ENCODE peak calls at places on chromosomes 7 and 10, in six cellular contexts. I is fibroblast of lung, H is GM12865, W is astrocyte, Y is DND-41, T is cardiac muscle cell. M is an unnamed sample.

GRCh38 chr7:130990178-130990832 is 256.3 kb upstream of the KLF14 start:
- DNase-seq in I (no peak), H (no peak), W (no peak), Y (no peak), T (no peak), M (no peak)

GRCh38 chr7:157519798-157520244 is 183.0 kb downstream of the DNAJB6 start:
- DNase-seq in I (no peak), H (peak), W (no peak), Y (no peak), T (no peak), M (no peak)

GRCh38 chr7:44959433-44959951 is 19.3 kb downstream of the MYO1G start:
- DNase-seq in I (no peak), H (peak), W (no peak), Y (no peak), T (no peak), M (peak)

GRCh38 chr7:88318196-88318595 is 11.5 kb upstream of the STEAP4 start:
- DNase-seq in I (no peak), H (no peak), W (no peak), Y (no peak), T (no peak), M (no peak)

GRCh38 chr7:13293264-13294002 is 606.0 kb downstream of the ARL4A start:
- DNase-seq in I (no peak), H (no peak), W (peak), Y (no peak), T (no peak), M (no peak)

GRCh38 chr10:118908487-118909280 is 120.8 kb upstream of the NANOS1 start:
- DNase-seq in I (no peak), H (no peak), W (no peak), Y (no peak), T (no peak), M (no peak)

GRCh38 chr10:30818010-30818660 is 188.6 kb upstream of the LYZL2 start:
- DNase-seq in I (peak), H (peak), W (peak), Y (no peak), T (peak), M (no peak)

GRCh38 chr10:91013985-91014384 is 93.1 kb upstream of the ANKRD1 start:
- DNase-seq in I (no peak), H (no peak), W (no peak), Y (no peak), T (no peak), M (no peak)

GRCh38 chr10:21757601-21757901 is 223.5 kb downstream of the MLLT10 start:
- DNase-seq in I (peak), H (no peak), W (no peak), Y (no peak), T (peak), M (no peak)

GRCh38 chr10:103616705-103617361 is 123.3 kb downstream of the NEURL1 start:
- DNase-seq in I (peak), H (no peak), W (no peak), Y (no peak), T (no peak), M (no peak)

GRCh38 chr7:109844362-109844761 is 1246.6 kb upstream of the LRRN3 start:
- DNase-seq in I (peak), H (peak), W (no peak), Y (peak), T (peak), M (peak)

GRCh38 chr10:8543361-8544056 is 489.0 kb downstream of the GATA3 start:
- DNase-seq in I (no peak), H (no peak), W (no peak), Y (peak), T (no peak), M (peak)

GRCh38 chr7:96970739-96971138 is 34.6 kb upstream of the DLX6 start:
- DNase-seq in I (no peak), H (no peak), W (no peak), Y (no peak), T (no peak), M (no peak)
- H3K4me3 ChIP-seq in I (no peak), H (no peak), W (no peak), Y (no peak), T (no peak), M (no peak)

DNA sequence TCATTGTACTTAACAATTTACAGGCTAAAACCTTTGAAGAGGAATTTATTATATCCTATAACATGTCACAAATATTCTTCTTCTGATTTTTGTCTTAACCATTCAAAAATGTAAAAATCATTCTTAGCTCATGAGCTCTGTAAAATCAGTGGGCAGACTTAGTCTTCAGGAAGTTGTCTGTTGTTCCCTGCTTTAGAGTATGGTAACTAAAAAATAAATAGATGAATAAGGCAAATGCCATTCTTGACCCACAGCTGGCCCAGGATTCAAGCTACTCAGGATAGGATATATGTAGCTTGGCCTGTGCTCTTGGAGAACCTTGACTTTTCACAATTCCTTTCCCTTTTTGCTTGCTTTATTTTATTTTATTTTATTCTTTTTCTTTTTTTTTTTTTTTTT is 51.5 kb downstream of the LRRC4 start:
- DNase-seq in I (no peak), H (no peak), W (no peak), Y (no peak), T (no peak), M (no peak)
- H3K4me3 ChIP-seq in I (no peak), H (no peak), W (no peak), Y (no peak), T (no peak), M (no peak)

GRCh38 chr10:124737221-124737620 is 7.0 kb downstream of the FAM53B start:
- DNase-seq in I (no peak), H (no peak), W (no peak), Y (no peak), T (no peak), M (no peak)

GRCh38 chr10:124733566-124734245 is 10.5 kb downstream of the FAM53B start:
- DNase-seq in I (no peak), H (no peak), W (no peak), Y (no peak), T (peak), M (no peak)

GRCh38 chr10:124736491-124737136 is 7.6 kb downstream of the FAM53B start:
- DNase-seq in I (peak), H (no peak), W (peak), Y (no peak), T (peak), M (no peak)

GRCh38 chr10:124734311-124735166 is 9.6 kb downstream of the FAM53B start:
- DNase-seq in I (no peak), H (peak), W (no peak), Y (peak), T (no peak), M (peak)

DNA sequence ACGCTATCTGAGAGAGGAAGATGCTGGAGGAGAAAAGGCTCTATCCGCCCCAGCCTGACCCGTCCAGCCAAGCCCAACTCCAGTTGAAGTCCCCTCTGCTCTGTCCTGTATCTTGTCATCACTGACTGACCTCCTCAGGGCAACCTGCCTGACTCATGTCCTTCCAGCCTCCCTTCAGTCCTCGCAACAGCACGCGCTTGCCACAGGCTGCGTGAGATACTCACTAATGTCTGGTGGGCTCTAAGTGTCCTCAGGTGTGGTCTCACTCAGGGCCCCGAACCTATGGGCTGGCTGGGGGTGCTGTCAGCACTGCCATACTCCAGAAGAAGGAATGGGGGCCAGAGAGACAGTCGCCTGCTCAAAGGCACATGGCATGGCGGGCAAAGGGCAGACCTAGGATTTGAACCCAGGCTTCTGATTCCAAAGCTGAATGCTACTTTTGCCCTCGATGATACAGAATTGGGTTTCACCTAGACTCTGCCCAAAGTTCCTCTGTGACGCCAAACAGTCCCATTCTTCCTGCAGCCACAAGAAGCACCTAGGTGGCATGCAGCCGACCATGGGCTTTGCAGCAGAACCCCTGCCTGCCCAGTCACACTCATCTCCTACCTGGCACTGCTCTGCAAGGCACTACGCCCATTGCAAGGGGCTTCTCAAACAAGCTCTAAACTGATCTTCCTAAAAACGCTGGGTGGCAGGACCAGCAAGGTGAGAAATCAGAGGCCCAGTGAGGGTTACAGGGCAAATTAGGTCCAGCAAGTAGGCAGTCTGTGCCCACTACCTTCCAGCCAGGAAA is 8.5 kb downstream of the FAM53B start:
- DNase-seq in I (no peak), H (no peak), W (no peak), Y (no peak), T (no peak), M (no peak)
- H3K4me3 ChIP-seq in I (no peak), H (no peak), W (no peak), Y (peak), T (no peak), M (peak)

DNA sequence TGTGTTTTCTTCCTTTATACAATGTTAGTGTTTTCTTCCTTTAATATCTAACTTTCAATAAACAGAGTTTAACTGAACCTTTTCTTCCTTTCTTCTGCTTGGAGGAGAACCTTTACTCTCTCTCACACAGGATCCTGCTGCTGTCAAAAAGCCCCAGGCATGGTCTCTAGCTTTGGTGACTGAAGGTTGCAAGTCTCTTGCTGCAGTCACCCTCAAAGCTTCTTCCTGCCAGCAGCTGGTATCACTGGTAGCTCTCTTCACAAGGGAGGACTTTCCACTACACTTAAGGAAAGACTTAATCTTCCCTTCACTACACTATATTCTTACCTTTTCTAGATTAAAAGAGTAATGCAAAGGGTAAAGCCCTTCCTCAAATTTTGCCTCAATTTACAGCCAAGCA is 153.4 kb downstream of the SGMS1 start:
- DNase-seq in I (no peak), H (peak), W (no peak), Y (no peak), T (peak), M (peak)
- H3K4me3 ChIP-seq in I (no peak), H (peak), W (no peak), Y (no peak), T (no peak), M (no peak)